ENCODE peak calls at places on chromosomes 2 and 18, in five cellular contexts. W, O, L, R and G are unnamed samples.

GRCh38 chr2:122514451-122514996 is 759.1 kb downstream of the TSN start:
- DNase-seq in W (peak; percentile 5), R (no peak), O (no peak), L (no peak), G (no peak)

GRCh38 chr2:215693269-215693998 is 257.6 kb upstream of the FN1 start:
- DNase-seq in R (peak; percentile 94), W (peak; percentile 83), O (no peak), L (no peak), G (peak; percentile 40)

GRCh38 chr2:170019060-170019805 is 158.7 kb upstream of the MYO3B start:
- DNase-seq in R (no peak), L (no peak), O (no peak), W (no peak), G (no peak)

GRCh38 chr2:201984800-201985525 is 48.7 kb upstream of the FZD7 start:
- DNase-seq in O (no peak), R (no peak), W (no peak), L (peak; percentile 81), G (peak; percentile 98)

GRCh38 chr2:149221898-149222297 is 108.5 kb upstream of the LYPD6 start:
- DNase-seq in O (no peak), W (peak; percentile 13), R (no peak), L (no peak), G (peak; percentile 38)

GRCh38 chr18:35141567-35142269 is 99.1 kb upstream of the ZNF397 start:
- DNase-seq in W (no peak), R (no peak), L (no peak), O (no peak), G (no peak)

GRCh38 chr18:6521804-6522418 is 107.2 kb upstream of the L3MBTL4 start:
- DNase-seq in W (peak; percentile 48), L (no peak), O (peak; percentile 6), R (peak; percentile 54), G (no peak)

GRCh38 chr2:227890495-227891079 is 19.2 kb downstream of the DAW1 start:
- DNase-seq in R (peak; percentile 68), O (peak; percentile 41), L (no peak), W (peak; percentile 49), G (peak; percentile 31)

GRCh38 chr18:23226930-23227728 is 91.8 kb downstream of the CABLES1 start:
- DNase-seq in R (peak; percentile 90), L (no peak), O (no peak), W (peak; percentile 78), G (peak; percentile 68)

GRCh38 chr2:47118581-47118980 is 36.5 kb downstream of the STPG4 start:
- DNase-seq in L (no peak), O (no peak), R (no peak), W (no peak), G (no peak)

GRCh38 chr18:210780-211179 is 52.4 kb downstream of the USP14 start:
- DNase-seq in L (no peak), R (no peak), W (no peak), O (no peak), G (no peak)

GRCh38 chr2:171670655-171671054 is 16.6 kb upstream of the DYNC1I2 start:
- DNase-seq in L (no peak), W (no peak), O (no peak), R (no peak), G (no peak)

GRCh38 chr2:160222546-160223281 is 22.6 kb upstream of the ITGB6 start:
- DNase-seq in R (no peak), O (no peak), W (no peak), L (no peak), G (no peak)

GRCh38 chr2:200873561-200873960 is 9.1 kb upstream of the CLK1 start:
- DNase-seq in R (no peak), L (no peak), W (no peak), O (no peak), G (no peak)

GRCh38 chr2:56580242-56580641 is 396.5 kb downstream of the CCDC85A start:
- DNase-seq in L (no peak), W (peak; percentile 90), O (no peak), R (peak; percentile 48), G (no peak)

GRCh38 chr2:192162392-192163042 is 32.2 kb downstream of the TMEFF2 start:
- DNase-seq in W (peak; percentile 69), L (peak; percentile 75), R (peak; percentile 82), O (peak; percentile 50), G (peak; percentile 51)

GRCh38 chr2:239881561-239882320 is 143.4 kb downstream of the NDUFA10 start:
- DNase-seq in R (peak; percentile 38), L (no peak), W (peak; percentile 3), O (no peak), G (no peak)

GRCh38 chr2:228875152-228875875 is 395.8 kb downstream of the PID1 start:
- DNase-seq in L (no peak), R (peak; percentile 34), W (peak; percentile 69), O (no peak), G (peak; percentile 8)

GRCh38 chr18:58097907-58098166 is 53.8 kb downstream of the NEDD4L start:
- DNase-seq in W (no peak), L (no peak), R (no peak), O (no peak), G (no peak)

GRCh38 chr2:235234711-235235110 is 259.1 kb upstream of the AGAP1 start:
- DNase-seq in L (no peak), R (no peak), W (no peak), O (no peak), G (peak; percentile 95)

GRCh38 chr2:43542285-43542933 is 53.4 kb downstream of the THADA start:
- DNase-seq in O (no peak), R (peak; percentile 76), L (no peak), W (peak; percentile 48), G (no peak)

GRCh38 chr2:72794572-72794971 is 31.3 kb downstream of the EXOC6B start:
- DNase-seq in R (no peak), O (no peak), W (peak; percentile 31), L (no peak), G (no peak)

GRCh38 chr2:227864161-227864756 is 7.2 kb upstream of the DAW1 start:
- DNase-seq in W (no peak), O (no peak), L (no peak), R (peak; percentile 60), G (no peak)

GRCh38 chr2:237189799-237190198 is 104.1 kb downstream of the COPS8 start:
- DNase-seq in W (no peak), O (no peak), R (no peak), L (no peak), G (no peak)

GRCh38 chr2:121008978-121009377 is 273.3 kb downstream of the GLI2 start:
- DNase-seq in R (no peak), W (peak; percentile 15), L (no peak), O (no peak), G (no peak)

GRCh38 chr2:54724150-54724559 is 693 bp downstream of the EML6 start:
- DNase-seq in L (no peak), R (peak; percentile 19), O (no peak), W (no peak), G (peak; percentile 25)

GRCh38 chr2:195026261-195026660 is 630.8 kb upstream of the SLC39A10 start:
- DNase-seq in W (peak; percentile 37), O (no peak), L (no peak), R (peak; percentile 53), G (no peak)

GRCh38 chr2:30446602-30447148 is 371 bp upstream of the LCLAT1 start:
- DNase-seq in O (no peak), L (no peak), R (no peak), W (no peak), G (no peak)